ENCODE peak calls at places on chromosomes 5 and 9, in nine cellular contexts. H is dorsolateral prefrontal cortex, E is right lobe of liver, Q is breast epithelium, K is kidney epithelial cell, W is right atrium auricular region, O is heart right ventricle, T is pancreas, U is foreskin fibroblast. Z is an unnamed sample.

GRCh38 chr9:135186248-135187164 is 99.0 kb downstream of the OLFM1 start:
- DNase-seq in H (no peak), E (no peak), Q (no peak), K (no peak), W (no peak), O (peak; percentile 26), T (peak; percentile 35), U (no peak), Z (no peak)

GRCh38 chr9:111405701-111406100 is 75.7 kb upstream of the OR2K2 start:
- DNase-seq in H (no peak), E (no peak), Q (no peak), K (no peak), W (no peak), O (no peak), T (no peak), U (no peak), Z (no peak)

GRCh38 chr9:98994226-98995058 is 50.7 kb downstream of the COL15A1 start:
- DNase-seq in H (no peak), E (no peak), Q (no peak), K (no peak), W (no peak), O (no peak), T (no peak), U (no peak), Z (peak; percentile 30)

GRCh38 chr9:101628173-101628572 is 33.4 kb upstream of the PPP3R2 start:
- DNase-seq in H (no peak), E (no peak), Q (no peak), K (no peak), W (no peak), O (no peak), T (no peak), U (no peak), Z (peak; percentile 8)

GRCh38 chr5:16596541-16596940 is 20.3 kb downstream of the RETREG1 start:
- DNase-seq in H (no peak), E (no peak), Q (no peak), K (no peak), W (no peak), O (no peak), T (no peak), U (peak; percentile 7), Z (no peak)

GRCh38 chr9:109179801-109180523 is 12.9 kb upstream of the FRRS1L start:
- DNase-seq in H (peak; percentile 34), E (no peak), Q (no peak), K (no peak), W (no peak), O (peak; percentile 47), T (no peak), U (no peak), Z (no peak)

GRCh38 chr5:84032404-84032803 is 311.7 kb upstream of the HAPLN1 start:
- DNase-seq in H (no peak), E (no peak), Q (no peak), K (no peak), W (no peak), O (no peak), T (no peak), U (no peak), Z (peak; percentile 39)

GRCh38 chr5:91499943-91500531 is 116.9 kb upstream of the ARRDC3 start:
- DNase-seq in H (no peak), E (no peak), Q (no peak), K (no peak), W (no peak), O (no peak), T (no peak), U (peak; percentile 20), Z (peak; percentile 72)

GRCh38 chr5:89095341-89095740 is 212.4 kb upstream of the MEF2C start:
- DNase-seq in H (no peak), E (no peak), Q (no peak), K (no peak), W (no peak), O (no peak), T (no peak), U (no peak), Z (no peak)

GRCh38 chr9:87099383-87099782 is 152.1 kb upstream of the GAS1 start:
- DNase-seq in H (no peak), E (no peak), Q (no peak), K (no peak), W (no peak), O (no peak), T (no peak), U (no peak), Z (no peak)

GRCh38 chr9:120820095-120820494 is 22.6 kb downstream of the PSMD5 start:
- DNase-seq in H (no peak), E (no peak), Q (no peak), K (no peak), W (no peak), O (no peak), T (no peak), U (no peak), Z (no peak)

GRCh38 chr5:15621094-15621493 is 121.1 kb downstream of the FBXL7 start:
- DNase-seq in H (no peak), E (no peak), Q (no peak), K (no peak), W (no peak), O (no peak), T (no peak), U (peak; percentile 48), Z (peak; percentile 91)

GRCh38 chr9:38038307-38039089 is 30.5 kb downstream of the SHB start:
- DNase-seq in H (no peak), E (no peak), Q (no peak), K (no peak), W (no peak), O (peak; percentile 46), T (no peak), U (peak; percentile 61), Z (no peak)

GRCh38 chr9:78031271-78031825 is at the start of gene GNAQ:
- DNase-seq in H (no peak), E (no peak), Q (no peak), K (no peak), W (no peak), O (peak; percentile 35), T (peak; percentile 67), U (no peak), Z (no peak)

GRCh38 chr9:105978336-105978735 is 284.0 kb downstream of the TMEM38B start:
- DNase-seq in H (peak; percentile 38), E (no peak), Q (no peak), K (no peak), W (no peak), O (no peak), T (no peak), U (no peak), Z (no peak)

GRCh38 chr5:50724-51499 is 41.1 kb upstream of the PLEKHG4B start:
- DNase-seq in H (no peak), E (no peak), Q (no peak), K (no peak), W (no peak), O (no peak), T (peak; percentile 61), U (no peak), Z (no peak)

GRCh38 chr9:133572821-133573361 is 36.3 kb downstream of the FAM163B start:
- DNase-seq in H (peak; percentile 83), E (no peak), Q (no peak), K (no peak), W (no peak), O (peak; percentile 82), T (peak; percentile 66), U (no peak), Z (peak; percentile 25)

GRCh38 chr9:80556631-80557030 is 984.9 kb downstream of the TLE4 start:
- DNase-seq in H (no peak), E (no peak), Q (no peak), K (no peak), W (no peak), O (no peak), T (no peak), U (peak; percentile 21), Z (no peak)

GRCh38 chr9:68933434-68934318 is 80.2 kb downstream of the PRKACG start:
- DNase-seq in H (no peak), E (no peak), Q (no peak), K (no peak), W (no peak), O (no peak), T (no peak), U (no peak), Z (no peak)

GRCh38 chr5:73399761-73400160 is 48.8 kb downstream of the FOXD1 start:
- DNase-seq in H (no peak), E (no peak), Q (no peak), K (no peak), W (no peak), O (no peak), T (no peak), U (no peak), Z (no peak)

GRCh38 chr5:72817639-72818266 is 1.3 kb downstream of the TNPO1 start:
- DNase-seq in H (no peak), E (no peak), Q (no peak), K (no peak), W (no peak), O (no peak), T (no peak), U (no peak), Z (peak; percentile 34)

GRCh38 chr5:76527685-76528161 is 95.5 kb downstream of the F2RL2 start:
- DNase-seq in H (no peak), E (no peak), Q (no peak), K (peak; percentile 28), W (no peak), O (no peak), T (no peak), U (no peak), Z (peak; percentile 61)

GRCh38 chr5:82605441-82605973 is 327.4 kb upstream of the RPS23 start:
- DNase-seq in H (no peak), E (no peak), Q (no peak), K (no peak), W (no peak), O (no peak), T (no peak), U (no peak), Z (no peak)

GRCh38 chr9:124766815-124767554 is 4.1 kb downstream of the NR6A1 start:
- DNase-seq in H (no peak), E (no peak), Q (no peak), K (no peak), W (no peak), O (no peak), T (no peak), U (no peak), Z (no peak)
- H3K4me3 ChIP-seq in H (no peak overlapping the region), E (no peak overlapping the region), Q (no peak overlapping the region), K (no peak overlapping the region), W (no peak overlapping the region), O (no peak overlapping the region), T (no peak overlapping the region), U (no peak overlapping the region), Z (no peak overlapping the region)

GRCh38 chr9:127629468-127630081 is 17.5 kb downstream of the STXBP1 start:
- DNase-seq in H (no peak), E (no peak), Q (no peak), K (no peak), W (no peak), O (no peak), T (no peak), U (no peak), Z (no peak)
- TF ChIP-seq CTCF in H (no peak), E (no peak), Q (no peak), K (no peak), W (no peak), O (no peak), T (no peak), U (no peak), Z (peak; percentile 11)

GRCh38 chr5:179530069-179530998 is 20.0 kb upstream of the RUFY1 start:
- DNase-seq in H (no peak), E (peak; percentile 79), Q (peak; percentile 62), K (no peak), W (peak; percentile 63), O (peak; percentile 78), T (peak; percentile 68), U (peak; percentile 33), Z (no peak)
- H3K4me3 ChIP-seq in H (peak overlapping the region; percentile 55), E (peak overlapping the region; percentile 48), Q (peak overlapping the region; percentile 45), K (peak overlapping the region; percentile 31), W (peak overlapping the region; percentile 16), O (peak overlapping the region; percentile 49), T (no peak overlapping the region), U (peak overlapping the region; percentile 52), Z (no peak overlapping the region)

GRCh38 chr5:127001621-127002296 is 28.6 kb downstream of the MARCHF3 start:
- DNase-seq in H (no peak), E (no peak), Q (no peak), K (peak; percentile 60), W (no peak), O (no peak), T (no peak), U (peak; percentile 92), Z (peak; percentile 92)
- TF ChIP-seq CTCF in H (no peak), E (no peak), Q (no peak), K (no peak), W (no peak), O (no peak), T (no peak), U (no peak), Z (no peak)

Z was measured in fibroblast of the aortic adventitia.